ENCODE peak calls at places on chromosome 13, in ten cellular contexts. E is CD8-positive, alpha-beta T cell; K is ovary; Q is A549; X is GM04504; F is NCI-H1105; N is NCI-H1092; Z is activated naive CD4-positive, alpha-beta T cell treated with anti-CD3 and anti-CD28 coated beads for 36 hours; M is HS-27A; U is mesenteric fat pad. A is an unnamed sample.
A peak's percentile ranks its signal among the peaks of the same experiment; 100 is the strongest.

GRCh38 chr13:41496420-41497234 is 39.3 kb downstream of the RGCC start:
- DNase-seq in E (no peak), K (no peak), Q (no peak), X (peak; percentile 35), F (no peak), N (no peak), Z (no peak), M (no peak), U (no peak), A (no peak)

GRCh38 chr13:47420568-47420967 is 523.7 kb upstream of the HTR2A start:
- DNase-seq in E (no peak), K (no peak), Q (no peak), X (no peak), F (no peak), N (no peak), Z (peak; percentile 4), M (no peak), U (no peak), A (no peak)

GRCh38 chr13:65679240-65679639 is 1550.9 kb downstream of the PCDH9 start:
- DNase-seq in E (no peak), K (no peak), Q (no peak), X (no peak), F (no peak), N (no peak), Z (no peak), M (no peak), U (no peak), A (no peak)

GRCh38 chr13:47121092-47121763 is 224.4 kb upstream of the HTR2A start:
- DNase-seq in E (no peak), K (no peak), Q (no peak), X (no peak), F (no peak), N (no peak), Z (no peak), M (no peak), U (no peak), A (no peak)

GRCh38 chr13:106958690-106959089 is 390.8 kb upstream of the ARGLU1 start:
- DNase-seq in E (no peak), K (no peak), Q (no peak), X (no peak), F (no peak), N (no peak), Z (no peak), M (no peak), U (no peak), A (no peak)

GRCh38 chr13:46975173-46975572 is 78.3 kb upstream of the HTR2A start:
- DNase-seq in E (no peak), K (no peak), Q (no peak), X (no peak), F (no peak), N (no peak), Z (no peak), M (no peak), U (no peak), A (no peak)

GRCh38 chr13:113820813-113821651 is 42.8 kb downstream of the GAS6 start:
- DNase-seq in E (no peak), K (peak; percentile 84), Q (peak; percentile 69), X (peak; percentile 96), F (no peak), N (peak; percentile 87), Z (no peak), M (peak; percentile 74), U (no peak), A (no peak)

GRCh38 chr13:27599845-27600553 is 20.3 kb downstream of the LNX2 start:
- DNase-seq in E (no peak), K (no peak), Q (peak; percentile 36), X (no peak), F (no peak), N (no peak), Z (no peak), M (no peak), U (no peak), A (no peak)

GRCh38 chr13:95099541-95099940 is 201.7 kb downstream of the ABCC4 start:
- DNase-seq in E (no peak), K (no peak), Q (peak; percentile 93), X (no peak), F (no peak), N (no peak), Z (no peak), M (no peak), U (no peak), A (no peak)

GRCh38 chr13:102233566-102234208 is 168.2 kb downstream of the FGF14 start:
- DNase-seq in E (no peak), K (no peak), Q (no peak), X (no peak), F (no peak), N (no peak), Z (no peak), M (no peak), U (no peak), A (no peak)

GRCh38 chr13:75635621-75636338 is at the start of gene LMO7:
- DNase-seq in E (peak; percentile 74), K (peak; percentile 58), Q (peak; percentile 25), X (peak; percentile 53), F (no peak), N (no peak), Z (peak; percentile 55), M (no peak), U (no peak), A (peak; percentile 51)

GRCh38 chr13:97268772-97269171 is 46.6 kb downstream of the MBNL2 start:
- DNase-seq in E (no peak), K (no peak), Q (no peak), X (no peak), F (no peak), N (no peak), Z (no peak), M (no peak), U (no peak), A (no peak)

GRCh38 chr13:102236830-102237621 is 164.8 kb downstream of the FGF14 start:
- DNase-seq in E (no peak), K (no peak), Q (no peak), X (no peak), F (no peak), N (no peak), Z (no peak), M (no peak), U (no peak), A (no peak)

GRCh38 chr13:37306778-37307544 is 201.5 kb upstream of the CSNK1A1L start:
- DNase-seq in E (no peak), K (no peak), Q (no peak), X (peak; percentile 90), F (no peak), N (no peak), Z (no peak), M (peak; percentile 61), U (no peak), A (no peak)

GRCh38 chr13:80669112-80669511 is 328.2 kb upstream of the SPRY2 start:
- DNase-seq in E (no peak), K (no peak), Q (no peak), X (no peak), F (no peak), N (no peak), Z (no peak), M (no peak), U (no peak), A (no peak)

GRCh38 chr13:32035701-32036100 is 4.1 kb downstream of the FRY start:
- DNase-seq in E (no peak), K (no peak), Q (no peak), X (no peak), F (no peak), N (no peak), Z (no peak), M (no peak), U (no peak), A (no peak)

GRCh38 chr13:96020155-96020575 is 33.0 kb downstream of the UGGT2 start:
- DNase-seq in E (no peak), K (no peak), Q (peak; percentile 67), X (peak; percentile 28), F (peak; percentile 8), N (peak; percentile 38), Z (peak; percentile 25), M (no peak), U (no peak), A (no peak)

GRCh38 chr13:41706189-41706588 is 248.8 kb downstream of the RGCC start:
- DNase-seq in E (no peak), K (no peak), Q (no peak), X (no peak), F (no peak), N (no peak), Z (no peak), M (no peak), U (no peak), A (no peak)

GRCh38 chr13:98495627-98496238 is 81.2 kb downstream of the STK24 start:
- DNase-seq in E (no peak), K (no peak), Q (no peak), X (no peak), F (no peak), N (no peak), Z (no peak), M (no peak), U (no peak), A (no peak)

GRCh38 chr13:93086329-93086728 is 140.3 kb upstream of the GPC6 start:
- DNase-seq in E (no peak), K (no peak), Q (no peak), X (no peak), F (no peak), N (no peak), Z (no peak), M (no peak), U (no peak), A (no peak)

GRCh38 chr13:35512271-35512920 is 35.9 kb upstream of the MAB21L1 start:
- DNase-seq in E (no peak), K (peak; percentile 41), Q (no peak), X (peak; percentile 75), F (no peak), N (no peak), Z (no peak), M (peak; percentile 56), U (no peak), A (no peak)

GRCh38 chr13:101661839-101662238 is 209.4 kb downstream of the ITGBL1 start:
- DNase-seq in E (no peak), K (no peak), Q (no peak), X (no peak), F (no peak), N (no peak), Z (no peak), M (no peak), U (no peak), A (no peak)

GRCh38 chr13:31476753-31477152 is 262.6 kb upstream of the RXFP2 start:
- DNase-seq in E (no peak), K (no peak), Q (no peak), X (no peak), F (no peak), N (no peak), Z (no peak), M (peak; percentile 3), U (no peak), A (no peak)

GRCh38 chr13:48066310-48066989 is 28.5 kb downstream of the MED4 start:
- DNase-seq in E (no peak), K (no peak), Q (peak; percentile 20), X (no peak), F (no peak), N (no peak), Z (peak; percentile 90), M (no peak), U (no peak), A (no peak)

GRCh38 chr13:75363371-75363770 is 118.6 kb downstream of the TBC1D4 start:
- DNase-seq in E (no peak), K (no peak), Q (no peak), X (no peak), F (no peak), N (no peak), Z (no peak), M (no peak), U (no peak), A (no peak)

GRCh38 chr13:109809216-109809890 is 23.0 kb upstream of the IRS2 start:
- DNase-seq in E (no peak), K (no peak), Q (no peak), X (no peak), F (no peak), N (no peak), Z (no peak), M (no peak), U (no peak), A (no peak)

GRCh38 chr13:29857089-29857488 is 6.7 kb upstream of the UBL3 start:
- DNase-seq in E (no peak), K (no peak), Q (no peak), X (no peak), F (no peak), N (no peak), Z (no peak), M (no peak), U (no peak), A (no peak)

GRCh38 chr13:107770541-107770940 is 444.8 kb downstream of the LIG4 start:
- DNase-seq in E (no peak), K (no peak), Q (no peak), X (no peak), F (peak; percentile 74), N (no peak), Z (no peak), M (no peak), U (no peak), A (no peak)